ENCODE peak calls at places on chromosomes 7 and 10, in four cellular contexts. One of them, this sample, is unnamed.

GRCh38 chr10:69225681-69226080 is 5.5 kb downstream of the HKDC1 start:
- DNase-seq in A549: no peak
- DNase-seq in K562: no peak
- DNase-seq in HepG2: no peak
- DNase-seq in this sample: no peak

GRCh38 chr10:78165617-78166016 is 132.0 kb downstream of the RPS24 start:
- DNase-seq in A549: no peak
- DNase-seq in K562: no peak
- DNase-seq in HepG2: peak
- DNase-seq in this sample: no peak

GRCh38 chr10:131198843-131199242 is 112.7 kb downstream of the TCERG1L start:
- DNase-seq in A549: no peak
- DNase-seq in K562: no peak
- DNase-seq in HepG2: no peak
- DNase-seq in this sample: no peak

GRCh38 chr7:91520645-91521044 is 256.4 kb downstream of the FZD1 start:
- DNase-seq in A549: no peak
- DNase-seq in K562: no peak
- DNase-seq in HepG2: no peak
- DNase-seq in this sample: no peak

GRCh38 chr7:55574062-55574717 is 1.9 kb upstream of the VOPP1 start:
- DNase-seq in A549: no peak
- DNase-seq in K562: no peak
- DNase-seq in HepG2: no peak
- DNase-seq in this sample: no peak

GRCh38 chr10:109978481-109978880 is 29.3 kb upstream of the ADD3 start:
- DNase-seq in A549: no peak
- DNase-seq in K562: peak
- DNase-seq in HepG2: peak
- DNase-seq in this sample: peak

GRCh38 chr7:66352071-66352470 is 146.9 kb downstream of the TPST1 start:
- DNase-seq in A549: no peak
- DNase-seq in K562: no peak
- DNase-seq in HepG2: no peak
- DNase-seq in this sample: no peak

GRCh38 chr10:10911471-10911921 is 106.2 kb upstream of the CELF2 start:
- DNase-seq in A549: no peak
- DNase-seq in K562: no peak
- DNase-seq in HepG2: no peak
- DNase-seq in this sample: no peak

GRCh38 chr7:69076566-69076965 is 521.7 kb upstream of the AUTS2 start:
- DNase-seq in A549: no peak
- DNase-seq in K562: no peak
- DNase-seq in HepG2: no peak
- DNase-seq in this sample: no peak

GRCh38 chr7:156875766-156876165 is 17.2 kb downstream of the LMBR1 start:
- DNase-seq in A549: no peak
- DNase-seq in K562: no peak
- DNase-seq in HepG2: no peak
- DNase-seq in this sample: no peak

GRCh38 chr7:100394077-100394476 is 20.8 kb downstream of the PILRA start:
- DNase-seq in A549: no peak
- DNase-seq in K562: no peak
- DNase-seq in HepG2: no peak
- DNase-seq in this sample: no peak

GRCh38 chr7:1457949-1458675 is 1.2 kb downstream of the MICALL2 start:
- DNase-seq in A549: no peak
- DNase-seq in K562: no peak
- DNase-seq in HepG2: peak
- DNase-seq in this sample: peak

GRCh38 chr10:15712903-15713302 is 6.8 kb downstream of the ITGA8 start:
- DNase-seq in A549: no peak
- DNase-seq in K562: no peak
- DNase-seq in HepG2: no peak
- DNase-seq in this sample: no peak

GRCh38 chr10:35949820-35950219 is 307.7 kb upstream of the FZD8 start:
- DNase-seq in A549: no peak
- DNase-seq in K562: no peak
- DNase-seq in HepG2: no peak
- DNase-seq in this sample: no peak

GRCh38 chr10:124020871-124021823 is 72.3 kb downstream of the CHST15 start:
- DNase-seq in A549: no peak
- DNase-seq in K562: no peak
- DNase-seq in HepG2: no peak
- DNase-seq in this sample: peak

GRCh38 chr7:1942026-1942703 is 272.1 kb downstream of the ELFN1 start:
- DNase-seq in A549: no peak
- DNase-seq in K562: no peak
- DNase-seq in HepG2: no peak
- DNase-seq in this sample: no peak

GRCh38 chr10:30529373-30529998 is 95.5 kb downstream of the MAP3K8 start:
- DNase-seq in A549: no peak
- DNase-seq in K562: no peak
- DNase-seq in HepG2: no peak
- DNase-seq in this sample: peak

GRCh38 chr10:47456096-47456485 is 27.8 kb downstream of the ANXA8 start:
- DNase-seq in A549: no peak
- DNase-seq in K562: no peak
- DNase-seq in HepG2: no peak
- DNase-seq in this sample: no peak

GRCh38 chr10:88642991-88643390 is 21.3 kb upstream of the LIPF start:
- DNase-seq in A549: no peak
- DNase-seq in K562: no peak
- DNase-seq in HepG2: no peak
- DNase-seq in this sample: peak

GRCh38 chr10:87618470-87619423 is 40.9 kb upstream of the PAPSS2 start:
- DNase-seq in A549: no peak
- DNase-seq in K562: no peak
- DNase-seq in HepG2: peak
- DNase-seq in this sample: peak

GRCh38 chr7:50353201-50353600 is 48.7 kb downstream of the IKZF1 start:
- DNase-seq in A549: no peak
- DNase-seq in K562: no peak
- DNase-seq in HepG2: no peak
- DNase-seq in this sample: no peak

GRCh38 chr10:62715383-62715782 is 89.1 kb upstream of the ADO start:
- DNase-seq in A549: no peak
- DNase-seq in K562: no peak
- DNase-seq in HepG2: no peak
- DNase-seq in this sample: no peak

GRCh38 chr7:4682621-4683042 is 537 bp downstream of the FOXK1 start:
- DNase-seq in A549: no peak
- DNase-seq in K562: peak
- DNase-seq in HepG2: no peak
- DNase-seq in this sample: peak

GRCh38 chr10:29356931-29357330 is 68.1 kb downstream of the LYZL1 start:
- DNase-seq in A549: no peak
- DNase-seq in K562: no peak
- DNase-seq in HepG2: peak
- DNase-seq in this sample: no peak

GRCh38 chr7:148535227-148535626 is 55.3 kb upstream of the C7orf33 start:
- DNase-seq in A549: no peak
- DNase-seq in K562: no peak
- DNase-seq in HepG2: no peak
- DNase-seq in this sample: peak

GRCh38 chr10:114649217-114649906 is 8.7 kb downstream of the ABLIM1 start:
- DNase-seq in A549: no peak
- DNase-seq in K562: no peak
- DNase-seq in HepG2: no peak
- DNase-seq in this sample: no peak

GRCh38 chr10:98125940-98126631 is 8.4 kb upstream of the R3HCC1L start:
- DNase-seq in A549: no peak
- DNase-seq in K562: no peak
- DNase-seq in HepG2: no peak
- DNase-seq in this sample: peak

GRCh38 chr7:132035517-132036362 is 479.3 kb upstream of the PODXL start:
- DNase-seq in A549: no peak
- DNase-seq in K562: no peak
- DNase-seq in HepG2: no peak
- DNase-seq in this sample: no peak

GRCh38 chr7:37342170-37342569 is 106.5 kb downstream of the ELMO1 start:
- DNase-seq in A549: no peak
- DNase-seq in K562: no peak
- DNase-seq in HepG2: no peak
- DNase-seq in this sample: peak

GRCh38 chr10:120420421-120420820 is 36.6 kb upstream of the PLPP4 start:
- DNase-seq in A549: no peak
- DNase-seq in K562: no peak
- DNase-seq in HepG2: no peak
- DNase-seq in this sample: no peak
- TF ChIP-seq MYC in A549: no peak
- TF ChIP-seq MYC in K562: no peak
- TF ChIP-seq MYC in HepG2: no peak
- TF ChIP-seq MYC in this sample: no peak

DNA sequence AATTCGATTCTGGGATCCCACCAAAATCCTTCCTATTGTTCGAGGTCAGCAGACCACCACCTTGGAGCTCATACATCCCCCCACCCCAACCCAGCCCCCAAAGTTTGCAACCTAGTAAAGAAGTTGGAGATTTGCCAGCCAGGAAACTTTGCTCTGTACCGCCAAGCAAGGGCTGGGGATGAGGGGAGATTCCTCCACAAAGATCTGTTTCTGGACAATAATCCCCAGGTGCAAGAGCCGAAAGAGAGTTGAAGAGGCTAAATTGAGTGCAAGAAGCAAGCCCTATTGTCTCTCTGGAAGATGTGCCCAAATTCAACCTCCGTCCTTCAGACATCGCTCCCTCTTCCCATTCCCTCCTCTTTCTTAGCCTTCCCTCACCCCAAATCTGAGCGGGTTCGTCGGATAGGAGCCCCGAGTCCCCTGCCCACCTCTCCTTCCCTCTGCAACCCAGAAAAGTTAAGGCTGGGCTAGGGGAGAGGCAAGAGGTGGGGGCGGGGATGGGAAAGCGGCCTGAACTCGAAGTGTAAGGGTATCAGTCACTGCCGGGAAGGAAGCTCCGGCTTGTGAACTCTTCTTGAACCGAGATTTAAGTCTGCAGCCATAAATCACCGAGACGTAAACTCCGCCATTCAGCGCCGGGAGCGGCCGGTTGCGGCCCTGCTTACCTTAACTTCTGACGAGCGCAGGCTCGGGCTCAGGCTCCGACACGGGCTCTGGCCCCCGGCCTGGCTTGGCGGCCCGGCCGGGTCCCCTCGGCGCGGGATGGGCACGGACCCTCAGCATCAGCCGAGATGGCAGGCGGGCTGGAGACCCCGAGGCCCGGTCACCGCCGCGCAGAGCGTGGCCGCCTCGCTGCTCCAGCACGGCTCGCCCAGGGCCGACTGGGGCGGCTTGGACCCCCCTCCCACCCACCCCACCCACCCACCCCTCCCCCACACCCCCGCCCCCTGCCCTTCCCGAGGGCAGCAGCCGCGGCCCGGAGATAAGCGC is 10.8 kb upstream of the HOXA2 start:
- DNase-seq in A549: peak
- DNase-seq in K562: no peak
- DNase-seq in HepG2: no peak
- DNase-seq in this sample: no peak
- TF ChIP-seq MYC in A549: no peak
- TF ChIP-seq MYC in K562: no peak
- TF ChIP-seq MYC in HepG2: no peak
- TF ChIP-seq MYC in this sample: no peak

DNA sequence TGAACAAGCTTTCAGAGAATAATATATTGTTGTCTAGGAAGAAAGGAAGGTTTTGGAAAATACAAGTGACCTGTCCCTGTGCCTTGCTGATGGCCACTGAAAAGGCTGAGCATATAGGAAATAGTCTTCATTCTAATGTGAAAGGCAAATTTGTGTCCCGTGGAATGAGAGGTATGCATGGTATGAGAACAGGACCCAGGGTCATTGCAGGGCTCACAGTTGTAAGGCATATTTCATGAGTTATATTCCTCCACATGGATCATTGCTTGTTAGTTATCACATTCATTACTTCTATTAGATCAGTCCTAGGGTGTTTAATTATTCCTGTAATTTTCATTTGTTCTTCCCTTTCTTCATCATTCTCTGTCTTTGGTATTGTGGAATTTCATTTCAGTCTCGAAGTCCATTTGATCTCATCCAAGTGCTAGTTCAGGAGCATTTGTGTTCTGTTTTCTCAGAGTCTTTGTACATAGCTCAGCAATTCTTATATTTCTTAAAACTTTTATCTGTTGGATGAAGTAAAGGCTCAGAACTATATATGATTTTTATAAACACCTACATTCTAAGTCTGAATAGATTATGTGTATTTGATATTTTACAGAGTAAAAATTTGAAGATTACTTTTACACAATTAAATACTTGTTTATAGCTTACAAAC is 39.4 kb upstream of the ARHGAP21 start:
- DNase-seq in A549: peak
- DNase-seq in K562: no peak
- DNase-seq in HepG2: peak
- DNase-seq in this sample: no peak
- TF ChIP-seq MYC in A549: no peak
- TF ChIP-seq MYC in K562: no peak
- TF ChIP-seq MYC in HepG2: no peak
- TF ChIP-seq MYC in this sample: no peak

GRCh38 chr10:59553127-59553649 is 156.5 kb downstream of the SLC16A9 start:
- DNase-seq in A549: no peak
- DNase-seq in K562: no peak
- DNase-seq in HepG2: no peak
- DNase-seq in this sample: no peak
- TF ChIP-seq MYC in A549: no peak
- TF ChIP-seq MYC in K562: no peak
- TF ChIP-seq MYC in HepG2: no peak
- TF ChIP-seq MYC in this sample: no peak

GRCh38 chr10:60238408-60239100 is 151.1 kb downstream of the ANK3 start:
- DNase-seq in A549: peak
- DNase-seq in K562: no peak
- DNase-seq in HepG2: no peak
- DNase-seq in this sample: peak
- TF ChIP-seq MYC in A549: no peak
- TF ChIP-seq MYC in K562: no peak
- TF ChIP-seq MYC in HepG2: no peak
- TF ChIP-seq MYC in this sample: no peak

This sample was measured in NB4.